ENCODE peak calls at places on chromosomes 3 and 15, in four cellular contexts. F is stomach, I is psoas muscle, Q is NCI-H1436 treated with DMSO at 0.1 percent for 48 hours. L is an unnamed sample.

GRCh38 chr3:32340039-32340438 is 51.6 kb upstream of the CMTM7 start:
- DNase-seq in I (no peak), F (no peak), Q (no peak), L (no peak)

GRCh38 chr3:15309662-15310335 is 22.6 kb downstream of the SH3BP5 start:
- DNase-seq in Q (no peak), F (no peak), I (no peak), L (no peak)

GRCh38 chr15:58221591-58222241 is 83.5 kb downstream of the AQP9 start:
- DNase-seq in I (no peak), Q (no peak), F (peak), L (no peak)

GRCh38 chr3:89113344-89113743 is 5.9 kb downstream of the EPHA3 start:
- DNase-seq in F (no peak), I (no peak), Q (no peak), L (no peak)

GRCh38 chr3:132535575-132536441 is 61.3 kb upstream of the ACKR4 start:
- DNase-seq in I (peak), Q (peak), F (peak), L (peak)

GRCh38 chr15:68418611-68419161 is 13.3 kb downstream of the ITGA11 start:
- DNase-seq in F (peak), Q (no peak), I (no peak), L (peak)

GRCh38 chr3:43770426-43771103 is 79.8 kb downstream of the ABHD5 start:
- DNase-seq in Q (no peak), I (peak), F (peak), L (peak)

GRCh38 chr3:157166559-157166958 is 6.6 kb upstream of the CCNL1 start:
- DNase-seq in I (no peak), Q (no peak), F (no peak), L (no peak)

GRCh38 chr15:72801590-72802345 is 18.2 kb upstream of the ADPGK start:
- DNase-seq in F (no peak), I (no peak), Q (no peak), L (no peak)

GRCh38 chr3:183188895-183189462 is 26.4 kb upstream of the LAMP3 start:
- DNase-seq in Q (no peak), I (peak), F (peak), L (no peak)

GRCh38 chr3:114718071-114718896 is 424.5 kb downstream of the TIGIT start:
- DNase-seq in I (no peak), F (no peak), Q (no peak), L (no peak)

GRCh38 chr3:4772171-4772804 is 206.9 kb upstream of the BHLHE40 start:
- DNase-seq in I (peak), F (peak), Q (no peak), L (peak)

GRCh38 chr3:62532796-62533195 is 159.4 kb upstream of the FEZF2 start:
- DNase-seq in I (no peak), Q (no peak), F (no peak), L (no peak)

GRCh38 chr15:100671858-100672543 is 69.6 kb downstream of the ASB7 start:
- DNase-seq in F (no peak), Q (no peak), I (no peak), L (no peak)

GRCh38 chr3:193641376-193641775 is 48.4 kb downstream of the OPA1 start:
- DNase-seq in Q (no peak), F (no peak), I (no peak), L (no peak)

L was measured in lower leg skin.